ENCODE peak calls at places on chromosomes 13 and 19, in four cellular contexts. One of them, this sample, is unnamed. For H3K4me1, the result is how much of the 10 kb centered on the place peaks cover.

GRCh38 chr13:50085063-50085462 is 69.8 kb downstream of the KCNRG start:
- DNase-seq in aorta: no peak
- DNase-seq in GM23248: peak
- DNase-seq in Peyer's patch: no peak
- DNase-seq in this sample: no peak

GRCh38 chr19:7176792-7177191 is 107.3 kb downstream of the ZNF557 start:
- DNase-seq in aorta: no peak
- DNase-seq in Peyer's patch: no peak
- DNase-seq in GM23248: no peak
- DNase-seq in this sample: no peak

GRCh38 chr19:18771328-18772242 is 19.5 kb downstream of the COMP start:
- DNase-seq in Peyer's patch: no peak
- DNase-seq in GM23248: no peak
- DNase-seq in aorta: no peak
- DNase-seq in this sample: peak

GRCh38 chr13:50911051-50911690 is 1.6 kb downstream of the RNASEH2B start:
- DNase-seq in aorta: no peak
- DNase-seq in Peyer's patch: no peak
- DNase-seq in GM23248: peak
- DNase-seq in this sample: peak

GRCh38 chr13:20608438-20609020 is 41.6 kb downstream of the IFT88 start:
- DNase-seq in Peyer's patch: no peak
- DNase-seq in aorta: no peak
- DNase-seq in GM23248: peak
- DNase-seq in this sample: no peak

GRCh38 chr13:44573071-44573470 is 3.1 kb downstream of the TSC22D1 start:
- DNase-seq in GM23248: peak
- DNase-seq in Peyer's patch: no peak
- DNase-seq in aorta: no peak
- DNase-seq in this sample: no peak

GRCh38 chr19:13165091-13165997 is 15.1 kb downstream of the IER2 start:
- DNase-seq in GM23248: no peak
- DNase-seq in aorta: no peak
- DNase-seq in Peyer's patch: no peak
- DNase-seq in this sample: peak

GRCh38 chr13:104953588-104953987 is 1581.9 kb downstream of the EFNB2 start:
- DNase-seq in Peyer's patch: no peak
- DNase-seq in GM23248: no peak
- DNase-seq in aorta: no peak
- DNase-seq in this sample: no peak

GRCh38 chr13:53126803-53127202 is 98.2 kb downstream of the OLFM4 start:
- DNase-seq in aorta: no peak
- DNase-seq in GM23248: peak
- DNase-seq in Peyer's patch: no peak
- DNase-seq in this sample: no peak

GRCh38 chr13:42553098-42554046 is 20.6 kb upstream of the TNFSF11 start:
- DNase-seq in aorta: no peak
- DNase-seq in GM23248: peak
- DNase-seq in Peyer's patch: no peak
- DNase-seq in this sample: no peak

GRCh38 chr13:52786747-52787146 is 47.1 kb upstream of the CNMD start:
- DNase-seq in aorta: no peak
- DNase-seq in GM23248: no peak
- DNase-seq in Peyer's patch: no peak
- DNase-seq in this sample: no peak

GRCh38 chr19:33302175-33302973 is at the start of gene CEBPA:
- DNase-seq in aorta: peak
- DNase-seq in GM23248: peak
- DNase-seq in Peyer's patch: peak
- DNase-seq in this sample: peak

GRCh38 chr19:35346193-35347052 is 1.3 kb upstream of the FFAR1 start:
- DNase-seq in Peyer's patch: peak
- DNase-seq in aorta: peak
- DNase-seq in GM23248: no peak
- DNase-seq in this sample: peak

GRCh38 chr13:95676100-95676774 is 702 bp upstream of the DNAJC3 start:
- DNase-seq in Peyer's patch: peak
- DNase-seq in GM23248: peak
- DNase-seq in aorta: no peak
- DNase-seq in this sample: peak

GRCh38 chr19:5594521-5594950 is 26.8 kb upstream of the TINCR start:
- DNase-seq in GM23248: no peak
- DNase-seq in aorta: no peak
- DNase-seq in Peyer's patch: no peak
- DNase-seq in this sample: no peak

GRCh38 chr13:32940601-32941000 is 75.6 kb upstream of the KL start:
- DNase-seq in GM23248: peak
- DNase-seq in aorta: no peak
- DNase-seq in Peyer's patch: no peak
- DNase-seq in this sample: no peak

GRCh38 chr19:30719991-30720329 is 347.8 kb downstream of the ZNF536 start:
- DNase-seq in aorta: no peak
- DNase-seq in Peyer's patch: no peak
- DNase-seq in GM23248: peak
- DNase-seq in this sample: no peak

GRCh38 chr19:28727133-28727834 is 485.7 kb downstream of the UQCRFS1 start:
- DNase-seq in Peyer's patch: no peak
- DNase-seq in GM23248: peak
- DNase-seq in aorta: no peak
- DNase-seq in this sample: no peak

GRCh38 chr13:28493740-28494536 is 990 bp downstream of the FLT1 start:
- DNase-seq in GM23248: peak
- DNase-seq in Peyer's patch: no peak
- DNase-seq in aorta: peak
- DNase-seq in this sample: no peak

GRCh38 chr19:48490980-48491792 is 20.4 kb downstream of the LMTK3 start:
- DNase-seq in Peyer's patch: peak
- DNase-seq in GM23248: peak
- DNase-seq in aorta: no peak
- DNase-seq in this sample: peak

GRCh38 chr19:43532962-43533545 is at the start of gene ZNF575:
- DNase-seq in aorta: peak
- DNase-seq in Peyer's patch: peak
- DNase-seq in GM23248: peak
- DNase-seq in this sample: peak

GRCh38 chr19:4981681-4981958 is 12.7 kb downstream of the KDM4B start:
- DNase-seq in GM23248: no peak
- DNase-seq in aorta: peak
- DNase-seq in Peyer's patch: no peak
- DNase-seq in this sample: peak

GRCh38 chr19:48501446-48501960 is 10.1 kb downstream of the LMTK3 start:
- DNase-seq in Peyer's patch: no peak
- DNase-seq in aorta: no peak
- DNase-seq in GM23248: no peak
- DNase-seq in this sample: no peak

GRCh38 chr13:55199132-55199531 is 1941.6 kb upstream of the PRR20A start:
- DNase-seq in Peyer's patch: no peak
- DNase-seq in GM23248: no peak
- DNase-seq in aorta: no peak
- DNase-seq in this sample: no peak

GRCh38 chr13:111506131-111506530 is 185.7 kb downstream of the TEX29 start:
- DNase-seq in GM23248: no peak
- DNase-seq in aorta: no peak
- DNase-seq in Peyer's patch: no peak
- DNase-seq in this sample: no peak

GRCh38 chr19:51598159-51598915 is 27.3 kb downstream of the ZNF175 start:
- DNase-seq in aorta: no peak
- DNase-seq in GM23248: no peak
- DNase-seq in Peyer's patch: no peak
- DNase-seq in this sample: no peak

GRCh38 chr19:19626516-19627441 is 1.2 kb downstream of the LPAR2 start:
- DNase-seq in Peyer's patch: no peak
- DNase-seq in GM23248: no peak
- DNase-seq in aorta: no peak
- DNase-seq in this sample: no peak

GRCh38 chr13:73403362-73404150 is 344.8 kb downstream of the KLF5 start:
- DNase-seq in Peyer's patch: no peak
- DNase-seq in GM23248: peak
- DNase-seq in aorta: no peak
- DNase-seq in this sample: no peak

GRCh38 chr13:30359999-30360398 is 52.6 kb upstream of the KATNAL1 start:
- DNase-seq in Peyer's patch: no peak
- DNase-seq in GM23248: no peak
- DNase-seq in aorta: no peak
- DNase-seq in this sample: no peak

GRCh38 chr13:99227909-99228688 is 27.4 kb downstream of the UBAC2 start:
- DNase-seq in aorta: no peak
- DNase-seq in GM23248: no peak
- DNase-seq in Peyer's patch: no peak
- DNase-seq in this sample: peak
- H3K4me1 ChIP-seq in aorta: under half
- H3K4me1 ChIP-seq in GM23248: under half
- H3K4me1 ChIP-seq in Peyer's patch: under half
- H3K4me1 ChIP-seq in this sample: half or more

GRCh38 chr13:113412440-113412839 is 40.8 kb downstream of the ADPRHL1 start:
- DNase-seq in GM23248: no peak
- DNase-seq in Peyer's patch: no peak
- DNase-seq in aorta: peak
- DNase-seq in this sample: no peak
- H3K4me1 ChIP-seq in GM23248: under half
- H3K4me1 ChIP-seq in Peyer's patch: under half
- H3K4me1 ChIP-seq in aorta: under half
- H3K4me1 ChIP-seq in this sample: under half

DNA sequence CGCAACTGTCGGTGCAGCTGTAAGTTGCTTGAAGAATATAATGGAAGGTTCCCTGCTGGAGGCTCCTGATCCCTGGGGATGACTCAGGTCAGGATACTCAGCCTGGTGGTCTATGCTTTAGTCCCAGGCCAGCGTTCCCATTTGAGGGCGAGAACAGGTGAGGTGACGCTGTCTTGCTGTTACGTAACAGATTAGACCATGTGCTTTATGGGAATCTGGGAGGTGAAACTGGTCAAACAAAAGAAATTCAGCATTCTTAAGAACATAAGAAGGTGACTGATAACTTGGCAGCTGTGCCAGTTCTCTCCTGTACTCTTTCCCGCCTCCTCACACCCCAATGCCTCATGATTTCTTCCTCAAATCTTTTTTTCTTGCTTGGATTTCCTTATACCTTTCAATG is at the start of gene CXCL17:
- DNase-seq in aorta: no peak
- DNase-seq in GM23248: no peak
- DNase-seq in Peyer's patch: no peak
- DNase-seq in this sample: peak
- H3K4me1 ChIP-seq in aorta: under half
- H3K4me1 ChIP-seq in GM23248: under half
- H3K4me1 ChIP-seq in Peyer's patch: under half
- H3K4me1 ChIP-seq in this sample: under half

DNA sequence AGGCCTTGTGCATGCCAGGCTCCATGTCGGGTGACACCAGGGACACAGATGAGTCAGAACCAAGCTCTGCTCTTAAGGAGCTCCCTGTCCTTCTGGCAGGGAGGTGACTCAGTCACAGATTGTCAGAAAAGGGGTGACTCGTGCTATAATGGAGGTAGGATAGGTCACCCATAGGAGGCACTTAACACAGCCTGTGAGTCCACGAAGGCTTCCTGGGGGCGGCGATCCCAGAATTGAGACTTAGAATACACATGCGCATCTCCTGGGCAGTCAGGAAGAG is 19.6 kb downstream of the FUZ start:
- DNase-seq in GM23248: peak
- DNase-seq in Peyer's patch: no peak
- DNase-seq in aorta: no peak
- DNase-seq in this sample: no peak
- H3K4me1 ChIP-seq in GM23248: under half
- H3K4me1 ChIP-seq in Peyer's patch: under half
- H3K4me1 ChIP-seq in aorta: under half
- H3K4me1 ChIP-seq in this sample: under half

GRCh38 chr19:55676384-55676783 is 1.4 kb downstream of the EPN1 start:
- DNase-seq in aorta: no peak
- DNase-seq in GM23248: peak
- DNase-seq in Peyer's patch: no peak
- DNase-seq in this sample: peak
- H3K4me1 ChIP-seq in aorta: under half
- H3K4me1 ChIP-seq in GM23248: under half
- H3K4me1 ChIP-seq in Peyer's patch: under half
- H3K4me1 ChIP-seq in this sample: half or more